ENCODE peak calls at places on chromosomes 6 and 20, in four cellular contexts. U, W, F and P are unnamed samples.

GRCh38 chr6:73564578-73565345 is 43.9 kb upstream of the EEF1A1 start:
- DNase-seq in U (no peak), W (no peak), F (no peak), P (no peak)

GRCh38 chr6:98498891-98499290 is 335.5 kb upstream of the POU3F2 start:
- DNase-seq in U (no peak), W (no peak), F (peak; percentile 1), P (no peak)

GRCh38 chr6:46419576-46420002 is 71.7 kb downstream of the RCAN2 start:
- DNase-seq in U (peak; percentile 52), W (peak; percentile 69), F (no peak), P (peak; percentile 64)

GRCh38 chr6:168528457-168529095 is 87.6 kb downstream of the SMOC2 start:
- DNase-seq in U (no peak), W (no peak), F (no peak), P (no peak)

GRCh38 chr20:17644451-17644850 is 37.6 kb downstream of the RRBP1 start:
- DNase-seq in U (no peak), W (no peak), F (no peak), P (no peak)

GRCh38 chr6:1527098-1527497 is 82.6 kb upstream of the FOXC1 start:
- DNase-seq in U (no peak), W (peak; percentile 54), F (no peak), P (peak; percentile 20)

GRCh38 chr6:156899071-156899470 is 121.9 kb downstream of the ARID1B start:
- DNase-seq in U (no peak), W (no peak), F (no peak), P (no peak)

GRCh38 chr6:24766685-24767462 is 7.9 kb upstream of the GMNN start:
- DNase-seq in U (no peak), W (peak; percentile 69), F (no peak), P (peak; percentile 59)

GRCh38 chr6:14944593-14944992 is 301.3 kb upstream of the JARID2 start:
- DNase-seq in U (no peak), W (no peak), F (no peak), P (no peak)

GRCh38 chr20:46990017-46990810 is 95.6 kb downstream of the EYA2 start:
- DNase-seq in U (no peak), W (no peak), F (no peak), P (no peak)